ENCODE peak calls at places on chromosome 14, in five cellular contexts. N is anterior cingulate cortex, G is right cardiac atrium, T is gastrocnemius medialis, W is HepG2. H is an unnamed sample.

GRCh38 chr14:81990312-81990761 is 456.7 kb upstream of the SEL1L start:
- DNase-seq in N (peak; percentile 21), G (no peak), T (no peak), W (peak; percentile 33), H (peak; percentile 62)

GRCh38 chr14:55530464-55530863 is 49.5 kb upstream of the KTN1 start:
- DNase-seq in W (no peak), N (no peak), G (no peak), T (no peak), H (no peak)

GRCh38 chr14:51942971-51943370 is 46.4 kb upstream of the RTRAF start:
- DNase-seq in G (no peak), N (no peak), W (no peak), T (no peak), H (no peak)

GRCh38 chr14:94392510-94392935 is 4.1 kb upstream of the SERPINA1 start:
- DNase-seq in W (peak; percentile 59), G (peak; percentile 41), T (peak; percentile 14), N (no peak), H (no peak)

GRCh38 chr14:96280104-96280503 is 24.1 kb downstream of the BDKRB1 start:
- DNase-seq in N (no peak), T (no peak), G (no peak), W (no peak), H (no peak)

GRCh38 chr14:63268746-63269145 is 50.0 kb downstream of the GPHB5 start:
- DNase-seq in G (no peak), T (no peak), N (no peak), W (no peak), H (no peak)

GRCh38 chr14:53006931-53007330 is 56.1 kb upstream of the FERMT2 start:
- DNase-seq in G (no peak), T (no peak), N (no peak), W (no peak), H (no peak)

GRCh38 chr14:49461529-49462401 is 124.4 kb downstream of the RPS29 start:
- DNase-seq in W (peak; percentile 69), T (no peak), N (no peak), G (no peak), H (peak; percentile 82)

GRCh38 chr14:100675664-100676063 is 51.0 kb upstream of the DLK1 start:
- DNase-seq in G (no peak), W (no peak), T (no peak), N (no peak), H (no peak)

GRCh38 chr14:104373055-104373854 is 206.3 kb upstream of the C14orf180 start:
- DNase-seq in G (no peak), T (no peak), N (no peak), W (no peak), H (peak; percentile 24)

GRCh38 chr14:71116206-71117122 is 209.2 kb downstream of the PCNX1 start:
- DNase-seq in W (peak; percentile 85), N (no peak), T (no peak), G (no peak), H (no peak)

GRCh38 chr14:51726166-51726899 is 74.6 kb downstream of the FRMD6 start:
- DNase-seq in N (no peak), W (no peak), G (no peak), T (no peak), H (no peak)

GRCh38 chr14:99884834-99885648 is 91.8 kb downstream of the EML1 start:
- DNase-seq in T (no peak), N (peak; percentile 52), G (no peak), W (peak; percentile 52), H (peak; percentile 75)

GRCh38 chr14:50344831-50345563 is 32.9 kb downstream of the DMAC2L start:
- DNase-seq in W (no peak), T (no peak), N (no peak), G (no peak), H (no peak)

GRCh38 chr14:31208546-31209424 is 1.2 kb upstream of the HECTD1 start:
- DNase-seq in G (no peak), N (no peak), W (no peak), T (no peak), H (peak; percentile 66)

H was measured in NCI-H510A treated with DMSO at 0.1 percent for 48 hours.